ENCODE peak calls at places on chromosome 7, in four cellular contexts. J is SJCRH30; Y is CD8-positive, alpha-beta memory T cell; M is hepatocyte. K is an unnamed sample. For H3K36me3, the result is how much of the 10 kb centered on the place peaks cover.

GRCh38 chr7:88431861-88432260 is 125.2 kb upstream of the STEAP4 start:
- DNase-seq in J (peak), Y (no peak), M (no peak), K (no peak)

GRCh38 chr7:37921340-37921805 is 933 bp downstream of the EPDR1 start:
- DNase-seq in Y (no peak), M (peak), J (peak), K (peak)

GRCh38 chr7:44712012-44712411 is 36.6 kb upstream of the ZMIZ2 start:
- DNase-seq in Y (no peak), J (no peak), M (peak), K (no peak)

GRCh38 chr7:32023353-32023752 is 46.9 kb downstream of the PDE1C start:
- DNase-seq in M (no peak), J (no peak), Y (no peak), K (no peak)

GRCh38 chr7:97005764-97006145 is 402 bp downstream of the DLX6 start:
- DNase-seq in Y (no peak), M (no peak), J (no peak), K (no peak)

GRCh38 chr7:143458263-143458662 is 15.0 kb downstream of the TAS2R60 start:
- DNase-seq in M (no peak), Y (no peak), J (no peak), K (no peak)

GRCh38 chr7:116363637-116364432 is 135.7 kb upstream of the CAV2 start:
- DNase-seq in Y (no peak), J (no peak), M (no peak), K (no peak)

GRCh38 chr7:36657031-36657660 is 67.1 kb downstream of the AOAH start:
- DNase-seq in J (no peak), M (no peak), Y (no peak), K (no peak)

GRCh38 chr7:96701258-96701657 is 8.4 kb downstream of the SEM1 start:
- DNase-seq in M (no peak), J (peak), Y (no peak), K (no peak)

GRCh38 chr7:29277436-29278215 is 83.1 kb downstream of the CHN2 start:
- DNase-seq in J (peak), Y (no peak), M (no peak), K (no peak)

GRCh38 chr7:17626215-17626614 is 314.1 kb downstream of the SNX13 start:
- DNase-seq in Y (no peak), M (no peak), J (peak), K (peak)

GRCh38 chr7:125450749-125451148 is 521.1 kb upstream of the POT1 start:
- DNase-seq in M (no peak), J (no peak), Y (no peak), K (no peak)

GRCh38 chr7:129009437-129009836 is 45.5 kb downstream of the TNPO3 start:
- DNase-seq in M (no peak), J (no peak), Y (no peak), K (no peak)

GRCh38 chr7:157752832-157753291 is 416.1 kb downstream of the DNAJB6 start:
- DNase-seq in J (peak), M (no peak), Y (no peak), K (no peak)

GRCh38 chr7:47648301-47648900 is 66.5 kb upstream of the TNS3 start:
- DNase-seq in Y (no peak), M (no peak), J (no peak), K (no peak)

GRCh38 chr7:137696376-137696775 is 150.4 kb downstream of the DGKI start:
- DNase-seq in Y (no peak), M (no peak), J (no peak), K (no peak)

GRCh38 chr7:7647495-7648036 is 7.0 kb downstream of the UMAD1 start:
- DNase-seq in J (no peak), Y (no peak), M (no peak), K (no peak)

GRCh38 chr7:35424869-35425495 is 171.1 kb upstream of the TBX20 start:
- DNase-seq in J (peak), Y (peak), M (peak), K (peak)

GRCh38 chr7:142459557-142459963 is 201.7 kb upstream of the PRSS58 start:
- DNase-seq in J (peak), M (peak), Y (no peak), K (no peak)

GRCh38 chr7:144534655-144535395 is 131.3 kb upstream of the NOBOX start:
- DNase-seq in Y (no peak), M (no peak), J (no peak), K (no peak)

GRCh38 chr7:80481196-80481884 is 30.5 kb downstream of the GNAT3 start:
- DNase-seq in J (peak), M (no peak), Y (no peak), K (no peak)

GRCh38 chr7:6164491-6164890 is 107.9 kb downstream of the CYTH3 start:
- DNase-seq in M (no peak), J (no peak), Y (no peak), K (peak)

GRCh38 chr7:124459101-124460052 is 306.2 kb downstream of the GPR37 start:
- DNase-seq in J (no peak), M (peak), Y (no peak), K (no peak)

GRCh38 chr7:1403844-1404404 is 55.3 kb downstream of the MICALL2 start:
- DNase-seq in M (peak), Y (no peak), J (peak), K (no peak)

GRCh38 chr7:98619450-98620321 is 2.6 kb downstream of the NPTX2 start:
- DNase-seq in M (peak), Y (no peak), J (no peak), K (no peak)

GRCh38 chr7:67447297-67447696 is 450.7 kb downstream of the TYW1 start:
- DNase-seq in J (no peak), M (no peak), Y (no peak), K (no peak)

GRCh38 chr7:141369422-141369821 is 181.8 kb upstream of the AGK start:
- DNase-seq in Y (no peak), J (no peak), M (peak), K (no peak)

GRCh38 chr7:41573017-41573416 is 129.9 kb downstream of the INHBA start:
- DNase-seq in Y (no peak), M (peak), J (no peak), K (no peak)

GRCh38 chr7:73596191-73597065 is 18.0 kb upstream of the TBL2 start:
- DNase-seq in J (no peak), Y (no peak), M (no peak), K (no peak)

GRCh38 chr7:158321056-158321700 is 266.4 kb downstream of the PTPRN2 start:
- DNase-seq in M (no peak), Y (no peak), J (no peak), K (no peak)

GRCh38 chr7:65722361-65722792 is 150.5 kb upstream of the VKORC1L1 start:
- DNase-seq in J (peak), M (peak), Y (peak), K (peak)

GRCh38 chr7:157587487-157588270 is 250.9 kb downstream of the DNAJB6 start:
- DNase-seq in M (no peak), J (no peak), Y (no peak), K (no peak)

GRCh38 chr7:106575138-106575823 is 85.7 kb downstream of the CCDC71L start:
- DNase-seq in Y (no peak), J (no peak), M (no peak), K (no peak)

DNA sequence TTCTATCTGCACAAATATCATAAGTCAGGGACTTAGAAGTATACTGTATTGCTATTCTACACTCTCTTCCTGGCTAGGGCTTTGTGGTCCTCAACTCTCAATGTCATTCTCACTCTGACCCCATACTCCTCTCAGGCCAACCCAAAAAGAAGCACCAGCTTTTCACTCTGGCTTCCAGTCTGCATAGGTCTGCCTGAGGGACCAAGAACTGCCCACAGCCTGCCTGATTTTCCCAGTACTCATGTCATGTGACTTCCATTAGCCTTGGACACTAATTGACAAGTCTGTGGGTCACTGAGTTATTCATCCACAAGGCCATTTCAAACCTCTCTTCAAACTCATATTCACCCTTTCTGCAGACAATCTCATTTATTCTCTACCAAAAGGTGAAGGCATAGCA is 19.8 kb downstream of the PMPCB start:
- DNase-seq in J (no peak), Y (no peak), M (no peak), K (no peak)
- H3K36me3 ChIP-seq in J (half or more), Y (half or more), M (under half), K (half or more)

DNA sequence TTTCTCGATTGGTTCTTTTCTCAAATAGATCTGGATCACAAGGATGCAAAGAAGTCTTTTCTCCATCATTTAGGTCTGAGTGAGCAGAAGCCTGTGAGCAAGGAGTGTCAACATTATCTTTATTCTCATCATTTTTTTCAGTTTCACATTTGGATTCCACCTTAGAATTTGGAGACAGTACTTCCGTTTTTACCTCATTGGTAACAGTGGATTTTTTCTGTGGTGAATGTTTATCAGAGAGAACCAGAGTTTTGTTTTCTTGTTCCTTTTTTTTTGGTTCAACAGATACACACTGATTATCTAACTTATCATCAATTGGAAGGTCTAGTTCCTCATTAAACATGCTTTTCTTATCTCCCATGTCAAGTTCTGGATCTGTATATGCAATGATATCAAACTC is 151.3 kb downstream of the GALNT11 start:
- DNase-seq in J (no peak), M (no peak), Y (no peak), K (no peak)
- H3K36me3 ChIP-seq in J (half or more), M (under half), Y (under half), K (half or more)

DNA sequence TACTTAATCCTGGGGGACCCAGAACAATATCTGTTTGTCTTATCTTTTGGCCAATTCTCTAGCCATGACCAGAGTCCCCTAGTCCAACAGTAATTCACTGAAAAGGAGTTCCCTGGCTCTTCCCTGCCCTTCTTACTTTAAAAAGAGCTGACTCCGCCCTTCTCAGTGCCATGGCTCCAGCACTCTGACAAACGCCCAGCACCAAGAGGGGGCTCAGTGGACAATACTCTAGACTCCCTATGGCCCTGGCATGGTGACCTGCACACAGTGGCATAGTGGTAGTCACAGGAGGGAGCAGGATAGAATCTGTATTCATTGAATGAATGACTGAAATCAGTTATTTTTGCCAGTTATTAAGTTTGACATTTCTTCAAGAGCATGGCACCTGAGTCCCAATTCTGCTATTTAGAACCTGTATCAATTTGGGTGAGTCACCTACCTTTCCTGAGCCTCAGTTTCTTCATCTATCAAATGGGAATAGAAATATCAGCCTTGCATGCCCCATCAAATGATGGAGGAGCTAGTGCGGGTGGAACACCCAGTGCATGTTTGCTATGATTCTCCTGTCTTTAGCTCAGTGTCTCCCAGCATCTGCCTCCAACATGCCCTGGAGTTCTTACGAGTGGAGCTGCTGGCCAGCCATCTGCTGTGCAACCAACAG is 69.4 kb downstream of the CLEC2L start:
- DNase-seq in J (no peak), M (no peak), Y (no peak), K (no peak)
- H3K36me3 ChIP-seq in J (under half), M (under half), Y (under half), K (under half)

DNA sequence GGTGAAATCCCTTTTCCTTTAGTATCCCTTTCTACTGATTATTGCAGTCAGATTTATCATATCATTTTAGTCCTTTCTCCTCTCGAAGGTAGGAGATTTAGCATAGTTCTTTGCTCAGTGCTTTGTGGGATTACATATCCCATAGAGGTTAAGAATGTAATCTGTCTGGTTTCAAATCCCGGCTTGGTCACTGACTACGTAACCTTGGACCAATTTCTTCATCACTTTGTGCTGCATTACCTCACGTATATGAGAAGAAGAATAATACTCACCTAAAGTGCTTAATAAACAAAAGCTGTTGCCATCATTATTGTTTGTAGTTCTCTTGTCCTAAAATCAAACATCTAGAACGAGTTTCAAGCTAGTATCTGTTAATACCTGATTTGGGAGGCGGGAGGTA is 74.0 kb downstream of the KMT2E start:
- DNase-seq in Y (no peak), J (no peak), M (no peak), K (no peak)
- H3K36me3 ChIP-seq in Y (under half), J (half or more), M (under half), K (half or more)

DNA sequence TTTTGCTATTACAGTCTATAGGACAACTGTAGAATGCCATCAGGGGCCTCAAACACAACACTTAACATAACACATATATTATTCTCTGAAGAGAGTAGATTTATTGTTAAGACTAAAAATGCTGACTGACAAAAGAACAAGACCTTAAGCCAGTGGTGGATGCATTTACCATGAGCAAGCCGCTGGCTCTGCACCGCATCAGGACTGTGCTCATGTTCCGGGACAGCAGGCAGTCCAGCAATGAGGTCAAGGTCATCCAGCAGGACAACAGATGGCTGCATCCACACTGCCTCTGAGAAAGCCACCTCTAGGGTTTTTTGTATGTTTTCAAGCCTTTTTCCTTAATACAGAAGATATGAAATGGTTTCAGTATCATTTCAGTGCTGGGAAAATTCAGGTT is 23.8 kb downstream of the PEX1 start:
- DNase-seq in M (no peak), J (no peak), Y (no peak), K (no peak)
- H3K36me3 ChIP-seq in M (under half), J (half or more), Y (under half), K (under half)